ENCODE peak calls at places on chromosomes 3 and 15, in ten cellular contexts. N is effector memory CD4-positive, alpha-beta T cell; S is tibial artery; O is PC-3; M is H9; E is body of pancreas; H is left ventricle myocardium inferior; X is hepatocyte; R is transverse colon; C is GM23248. W is an unnamed sample. For H3K4me1, the result is how much of the 10 kb centered on the place peaks cover.

GRCh38 chr3:195582947-195583346 is 793 bp downstream of the APOD start:
- DNase-seq in H (no peak), C (no peak), N (no peak), S (no peak), M (peak), R (no peak), E (no peak), X (no peak), O (no peak), W (peak)

GRCh38 chr3:146577662-146578061 is 27.5 kb downstream of the PLSCR5 start:
- DNase-seq in R (peak), E (peak), S (no peak), O (peak), N (no peak), C (peak), X (peak), H (no peak), M (no peak), W (no peak)

GRCh38 chr3:184676927-184677326 is 34.9 kb downstream of the MAGEF1 start:
- DNase-seq in E (no peak), H (no peak), S (no peak), O (no peak), R (no peak), X (no peak), N (no peak), C (no peak), M (no peak), W (no peak)

GRCh38 chr15:96578393-96578792 is 247.9 kb downstream of the NR2F2 start:
- DNase-seq in X (no peak), M (no peak), C (no peak), S (no peak), O (no peak), R (no peak), N (no peak), H (no peak), E (no peak), W (no peak)

GRCh38 chr3:50299929-50300680 is 900 bp upstream of the HYAL3 start:
- DNase-seq in O (no peak), S (peak), M (no peak), E (no peak), N (no peak), X (no peak), C (peak), H (peak), R (no peak), W (peak)

GRCh38 chr3:122052968-122053367 is 2.2 kb upstream of the CD86 start:
- DNase-seq in X (no peak), H (no peak), N (no peak), O (no peak), R (no peak), M (no peak), S (no peak), E (no peak), C (no peak), W (no peak)

GRCh38 chr3:113035387-113035982 is 44.7 kb downstream of the GTPBP8 start:
- DNase-seq in M (peak), H (no peak), R (peak), N (peak), X (peak), E (peak), O (peak), S (no peak), C (peak), W (peak)

GRCh38 chr15:98403569-98403968 is 244.8 kb upstream of the IGF1R start:
- DNase-seq in M (no peak), H (no peak), R (no peak), S (no peak), O (no peak), N (no peak), X (no peak), E (no peak), C (no peak), W (no peak)

GRCh38 chr3:41450416-41451231 is 251.3 kb downstream of the CTNNB1 start:
- DNase-seq in S (no peak), O (peak), E (peak), N (no peak), H (no peak), X (peak), M (no peak), C (no peak), R (peak), W (no peak)

GRCh38 chr15:72207576-72208085 is 10.0 kb upstream of the GRAMD2A start:
- DNase-seq in X (no peak), N (no peak), E (no peak), C (no peak), S (peak), O (no peak), R (no peak), H (no peak), M (no peak), W (no peak)

GRCh38 chr3:184338538-184338945 is 1.1 kb downstream of the FAM131A start:
- DNase-seq in N (no peak), E (peak), R (peak), X (peak), C (peak), S (peak), M (peak), O (no peak), H (peak), W (no peak)

GRCh38 chr3:105730973-105731372 is 137.8 kb downstream of the CBLB start:
- DNase-seq in S (no peak), E (no peak), C (peak), X (no peak), O (no peak), H (no peak), N (no peak), R (no peak), M (no peak), W (no peak)

GRCh38 chr15:39657181-39657580 is 76.3 kb downstream of the THBS1 start:
- DNase-seq in S (no peak), E (no peak), C (peak), X (no peak), H (no peak), N (no peak), R (no peak), O (no peak), M (no peak), W (no peak)

GRCh38 chr3:8318002-8318649 is 183.5 kb upstream of the LMCD1 start:
- DNase-seq in H (no peak), O (peak), E (no peak), S (no peak), R (no peak), X (no peak), C (peak), M (no peak), N (no peak), W (no peak)

DNA sequence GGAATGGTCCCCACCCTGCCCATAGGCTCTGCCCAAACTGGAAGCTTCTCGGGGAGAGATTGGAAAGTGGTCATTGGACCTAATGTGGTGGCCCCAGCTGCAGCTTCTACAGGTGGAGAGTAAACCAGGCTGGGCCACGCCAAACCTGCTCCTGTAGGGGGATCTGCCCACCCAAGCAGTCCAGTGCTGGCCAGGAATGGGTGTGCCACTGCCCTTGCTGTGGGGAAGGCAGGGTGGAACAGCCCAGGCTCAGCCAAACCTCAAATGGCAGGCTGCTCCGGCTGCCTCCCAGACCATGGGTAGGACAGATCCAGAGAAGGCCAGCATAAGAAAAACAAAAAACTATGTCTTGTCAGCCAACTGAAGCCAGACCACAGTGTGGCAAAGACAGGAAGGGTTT is 267.4 kb downstream of the UACA start:
- DNase-seq in R (no peak), H (no peak), C (no peak), E (no peak), X (no peak), O (no peak), S (no peak), M (no peak), N (no peak), W (no peak)
- H3K4me1 ChIP-seq in R (under half), H (under half), C (half or more), E (under half), X (under half), O (under half), S (under half), M (under half), N (under half), W (under half)

GRCh38 chr15:57256941-57257340 is 119.4 kb upstream of the CGNL1 start:
- DNase-seq in E (no peak), X (no peak), M (no peak), S (no peak), C (no peak), R (no peak), O (no peak), N (no peak), H (no peak), W (no peak)
- H3K4me1 ChIP-seq in E (under half), X (under half), M (under half), S (under half), C (under half), R (under half), O (under half), N (under half), H (under half), W (under half)

DNA sequence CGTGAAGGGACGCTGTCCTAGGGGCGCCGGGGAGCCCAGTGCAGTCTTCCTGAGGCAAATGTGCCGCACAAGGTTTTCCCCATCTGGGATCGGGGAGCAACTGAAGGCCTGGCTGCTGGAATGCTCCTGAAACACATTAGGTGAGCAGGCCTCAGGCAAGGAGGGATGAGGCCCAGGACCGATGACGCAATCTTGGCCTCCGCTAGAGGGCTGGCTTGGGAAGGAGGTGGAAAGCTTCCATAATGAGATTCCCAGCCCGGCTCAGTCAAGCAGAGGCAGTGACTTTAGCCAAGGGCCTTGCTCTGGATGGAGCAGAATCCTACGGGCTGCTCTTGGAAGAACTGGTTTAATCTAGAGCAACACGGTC is 50.8 kb downstream of the CPN2 start:
- DNase-seq in N (no peak), R (peak), E (peak), S (peak), O (no peak), M (peak), C (peak), H (peak), X (peak), W (peak)
- H3K4me1 ChIP-seq in N (under half), R (under half), E (under half), S (under half), O (under half), M (under half), C (under half), H (under half), X (under half), W (under half)

DNA sequence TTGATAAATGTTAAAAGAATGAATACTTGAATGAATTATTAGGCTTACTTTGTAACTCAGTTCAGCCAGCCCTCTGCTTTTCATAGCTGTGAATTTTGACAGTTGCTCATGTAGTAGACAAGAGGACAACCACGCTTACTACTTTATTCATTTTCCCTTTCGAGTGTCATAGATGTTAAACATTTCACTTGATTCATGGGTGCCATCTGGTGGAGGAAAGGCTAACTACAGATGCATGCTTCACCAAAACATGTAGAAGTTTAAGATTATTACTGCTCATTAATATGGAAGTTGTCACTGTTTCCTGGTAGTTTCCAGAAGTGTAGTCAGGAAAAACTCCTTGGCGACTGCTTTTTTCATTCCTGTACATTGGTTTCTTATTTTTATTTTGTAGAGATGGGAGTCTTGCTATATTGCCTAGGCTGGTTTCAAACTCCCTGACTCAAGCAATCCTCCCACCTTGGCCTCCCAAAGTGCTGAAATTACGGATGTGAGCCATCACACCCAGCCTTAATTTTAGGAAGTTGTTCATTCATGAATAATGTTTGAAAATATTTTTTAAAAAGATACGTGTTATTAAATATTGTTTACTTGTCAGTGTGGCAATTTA is 163.2 kb downstream of the B3GALNT1 start:
- DNase-seq in O (peak), N (peak), M (peak), X (peak), H (no peak), S (no peak), C (peak), E (peak), R (peak), W (peak)
- H3K4me1 ChIP-seq in O (under half), N (under half), M (under half), X (under half), H (under half), S (under half), C (under half), E (under half), R (under half), W (under half)

GRCh38 chr3:158103131-158103955 is 2.9 kb downstream of the SHOX2 start:
- DNase-seq in R (peak), O (no peak), C (peak), H (no peak), M (peak), X (peak), S (peak), N (no peak), E (no peak), W (peak)
- H3K4me1 ChIP-seq in R (under half), O (under half), C (under half), H (under half), M (under half), X (under half), S (under half), N (under half), E (under half), W (under half)

GRCh38 chr3:66404903-66405700 is 95.7 kb downstream of the LRIG1 start:
- DNase-seq in O (no peak), S (no peak), E (no peak), C (peak), R (no peak), N (no peak), M (no peak), X (no peak), H (no peak), W (no peak)
- H3K4me1 ChIP-seq in O (under half), S (under half), E (half or more), C (under half), R (half or more), N (under half), M (under half), X (under half), H (half or more), W (under half)

GRCh38 chr3:182971637-182972036 is 8.7 kb downstream of the DCUN1D1 start:
- DNase-seq in X (no peak), O (no peak), E (no peak), N (no peak), M (no peak), C (no peak), H (no peak), S (no peak), R (no peak), W (no peak)

GRCh38 chr3:182970811-182971418 is 9.4 kb downstream of the DCUN1D1 start:
- DNase-seq in M (no peak), N (no peak), E (no peak), R (no peak), H (no peak), C (no peak), S (no peak), X (peak), O (peak), W (no peak)

GRCh38 chr3:182969277-182969676 is 11.1 kb downstream of the DCUN1D1 start:
- DNase-seq in C (peak), R (no peak), S (no peak), O (peak), M (no peak), E (no peak), X (no peak), H (no peak), N (no peak), W (no peak)

GRCh38 chr3:182967218-182968204 is 12.8 kb downstream of the DCUN1D1 start:
- DNase-seq in R (no peak), H (no peak), E (no peak), X (no peak), O (no peak), S (no peak), M (no peak), N (no peak), C (no peak), W (no peak)

DNA sequence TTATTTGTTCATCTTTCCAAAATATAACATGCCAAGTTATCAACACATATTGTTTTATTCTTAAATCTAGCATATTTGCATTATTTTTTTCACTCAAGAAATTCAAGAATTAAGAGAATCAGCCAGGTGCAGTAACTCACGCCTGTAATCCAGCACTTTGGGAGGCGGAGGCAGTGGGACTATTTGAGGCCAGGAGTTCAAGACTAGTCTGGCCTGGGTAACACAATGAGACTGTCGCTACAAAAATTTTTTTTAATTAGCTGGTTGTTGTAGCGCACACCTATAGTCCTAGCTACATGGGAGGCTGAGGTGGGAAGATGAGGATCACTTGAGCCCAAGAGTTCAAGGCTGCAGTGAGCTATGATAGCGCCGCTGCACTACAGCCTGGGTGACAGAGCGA is 10.5 kb downstream of the DCUN1D1 start:
- DNase-seq in O (no peak), E (no peak), X (no peak), H (no peak), C (no peak), R (no peak), S (no peak), M (no peak), N (no peak), W (no peak)
- H3K4me1 ChIP-seq in O (under half), E (under half), X (under half), H (under half), C (under half), R (under half), S (under half), M (under half), N (under half), W (under half)

DNA sequence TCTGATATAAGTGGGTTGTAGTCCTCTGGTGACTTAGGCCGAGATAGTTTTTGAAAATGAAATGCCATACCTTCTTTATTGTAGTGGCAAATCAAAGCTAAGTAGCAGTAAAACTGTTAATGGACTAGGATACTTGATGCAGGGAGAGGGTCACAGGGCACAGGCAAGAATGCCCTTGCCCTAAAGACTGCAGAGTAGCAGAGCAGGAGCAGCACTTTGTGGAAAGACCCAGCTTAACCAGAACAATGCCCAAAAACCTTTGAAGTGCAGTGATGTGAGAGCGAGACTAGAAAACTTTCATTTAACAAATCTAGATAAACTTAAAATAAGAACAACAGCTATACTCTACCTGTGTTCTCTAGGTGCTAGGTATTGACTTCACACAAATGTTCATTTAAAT is 121.9 kb downstream of the MBNL1 start:
- DNase-seq in S (no peak), H (no peak), R (no peak), X (no peak), C (no peak), M (no peak), N (no peak), E (no peak), O (no peak), W (no peak)
- H3K4me1 ChIP-seq in S (under half), H (half or more), R (under half), X (under half), C (half or more), M (under half), N (under half), E (half or more), O (under half), W (under half)

GRCh38 chr15:80523746-80524145 is 119.6 kb downstream of the ARNT2 start:
- DNase-seq in X (no peak), M (no peak), C (peak), N (no peak), O (no peak), H (no peak), S (no peak), R (no peak), E (no peak), W (no peak)

GRCh38 chr15:80527961-80528360 is 123.8 kb downstream of the ARNT2 start:
- DNase-seq in N (no peak), O (no peak), X (no peak), E (no peak), C (no peak), S (no peak), R (no peak), M (no peak), H (no peak), W (no peak)

GRCh38 chr15:80527406-80527805 is 123.2 kb downstream of the ARNT2 start:
- DNase-seq in C (no peak), O (no peak), E (no peak), H (no peak), R (no peak), S (no peak), X (no peak), M (no peak), N (no peak), W (no peak)

GRCh38 chr15:80526556-80527340 is 122.6 kb downstream of the ARNT2 start:
- DNase-seq in C (peak), R (no peak), X (no peak), S (no peak), E (no peak), H (no peak), N (no peak), O (no peak), M (no peak), W (no peak)

DNA sequence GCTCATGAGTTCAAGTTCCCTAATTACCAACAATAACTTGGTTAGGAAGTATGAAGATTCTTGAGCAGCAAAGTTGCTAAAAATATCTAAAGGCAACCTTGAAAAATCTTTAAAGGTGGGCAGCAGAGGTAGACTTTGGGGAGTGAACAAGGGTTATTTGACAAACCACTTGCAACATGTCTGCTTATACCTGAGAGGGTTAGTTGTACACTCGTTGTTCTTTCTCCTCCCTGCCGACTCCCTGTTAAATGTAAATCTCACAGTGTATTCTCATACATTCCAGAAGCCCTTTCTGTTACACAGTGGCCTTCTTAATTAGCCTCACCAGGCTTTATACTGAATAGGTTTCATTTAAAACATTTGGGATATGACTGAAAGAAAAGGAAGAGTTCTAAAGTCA is 121.7 kb downstream of the ARNT2 start:
- DNase-seq in X (no peak), E (no peak), C (no peak), H (no peak), O (no peak), S (no peak), R (no peak), N (no peak), M (no peak), W (no peak)
- H3K4me1 ChIP-seq in X (under half), E (under half), C (under half), H (under half), O (under half), S (under half), R (under half), N (under half), M (under half), W (under half)

W was measured in colonic mucosa.